ENCODE peak calls at places on chromosome X, in six cellular contexts. K, R, O, P, L and X are unnamed samples.

GRCh38 chrX:149877636-149878035 is 3.3 kb upstream of the MAGEA8 start:
- DNase-seq in K (no peak), L (no peak), P (no peak), R (no peak), O (no peak), X (no peak)

GRCh38 chrX:51804741-51805140 is 61.5 kb downstream of the GSPT2 start:
- DNase-seq in P (no peak), R (no peak), O (no peak), K (no peak), L (no peak), X (no peak)

GRCh38 chrX:106946449-106946848 is 26.2 kb downstream of the CLDN2 start:
- DNase-seq in L (no peak), O (no peak), K (no peak), P (no peak), R (no peak), X (no peak)

GRCh38 chrX:39907964-39908616 is 189.7 kb downstream of the BCOR start:
- DNase-seq in O (peak), K (peak), P (peak), R (peak), L (no peak), X (no peak)

GRCh38 chrX:9807355-9808182 is 21.3 kb downstream of the SHROOM2 start:
- DNase-seq in R (no peak), K (no peak), L (no peak), O (peak), P (no peak), X (no peak)

GRCh38 chrX:24100713-24101112 is 46.0 kb downstream of the EIF2S3 start:
- DNase-seq in R (no peak), P (no peak), K (no peak), L (no peak), O (no peak), X (no peak)

GRCh38 chrX:32966956-32967355 is 244.4 kb downstream of the DMD start:
- DNase-seq in P (no peak), K (no peak), R (no peak), O (no peak), L (no peak), X (no peak)

GRCh38 chrX:154135458-154136229 is 8.4 kb upstream of the OPN1LW start:
- DNase-seq in O (no peak), P (no peak), L (no peak), R (no peak), K (no peak), X (no peak)

GRCh38 chrX:40314070-40314469 is 216.3 kb upstream of the BCOR start:
- DNase-seq in L (no peak), P (no peak), R (no peak), O (no peak), K (peak), X (no peak)

GRCh38 chrX:16222123-16222522 is 54.8 kb downstream of the MAGEB17 start:
- DNase-seq in K (no peak), R (no peak), O (no peak), L (no peak), P (no peak), X (no peak)

GRCh38 chrX:84760560-84760959 is 243.1 kb upstream of the APOOL start:
- DNase-seq in K (no peak), O (no peak), P (no peak), L (no peak), R (no peak), X (no peak)

GRCh38 chrX:39174761-39175417 is 373.6 kb downstream of the MID1IP1 start:
- DNase-seq in R (no peak), O (peak), L (no peak), K (no peak), P (no peak), X (peak)

GRCh38 chrX:37060999-37061398 is 52.8 kb downstream of the FAM47C start:
- DNase-seq in K (peak), P (no peak), L (peak), R (no peak), O (no peak), X (no peak)

GRCh38 chrX:54640721-54641120 is 110.7 kb downstream of the GNL3L start:
- DNase-seq in K (no peak), O (no peak), L (peak), R (peak), P (no peak), X (no peak)

DNA sequence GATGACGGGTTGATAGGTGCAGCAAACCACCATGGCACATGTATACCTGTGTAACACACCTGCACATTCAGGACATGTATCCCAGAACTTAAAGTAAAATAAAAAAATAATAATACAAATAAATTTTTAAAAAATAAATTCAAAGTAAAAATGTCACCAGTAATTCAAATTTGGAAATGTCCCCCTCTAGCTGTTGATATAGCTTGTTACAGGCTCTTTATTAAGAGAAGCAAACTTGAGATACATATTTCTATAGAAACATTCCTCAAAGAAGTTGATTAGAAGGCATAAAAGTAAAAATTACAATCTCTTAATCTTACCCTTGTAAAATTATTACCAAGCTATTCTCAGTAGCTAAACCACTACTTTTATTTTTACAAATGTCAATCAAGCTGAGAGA is 1397.0 kb downstream of the FAM133A start:
- DNase-seq in O (no peak), R (no peak), P (no peak), L (no peak), K (no peak), X (no peak)
- TF ChIP-seq CTCF in O (no peak), R (no peak), P (no peak), L (peak), K (peak), X (no peak)

GRCh38 chrX:93591398-93591797 is 82.0 kb downstream of the NAP1L3 start:
- DNase-seq in R (no peak), K (no peak), L (no peak), P (no peak), O (no peak), X (no peak)
- TF ChIP-seq CTCF in R (no peak), K (peak), L (no peak), P (no peak), O (no peak), X (no peak)

GRCh38 chrX:128020701-128021100 is 31.5 kb downstream of the ACTRT1 start:
- DNase-seq in P (peak), R (no peak), O (no peak), K (no peak), L (no peak), X (no peak)
- TF ChIP-seq CTCF in P (no peak), R (no peak), O (no peak), K (no peak), L (no peak), X (no peak)

DNA sequence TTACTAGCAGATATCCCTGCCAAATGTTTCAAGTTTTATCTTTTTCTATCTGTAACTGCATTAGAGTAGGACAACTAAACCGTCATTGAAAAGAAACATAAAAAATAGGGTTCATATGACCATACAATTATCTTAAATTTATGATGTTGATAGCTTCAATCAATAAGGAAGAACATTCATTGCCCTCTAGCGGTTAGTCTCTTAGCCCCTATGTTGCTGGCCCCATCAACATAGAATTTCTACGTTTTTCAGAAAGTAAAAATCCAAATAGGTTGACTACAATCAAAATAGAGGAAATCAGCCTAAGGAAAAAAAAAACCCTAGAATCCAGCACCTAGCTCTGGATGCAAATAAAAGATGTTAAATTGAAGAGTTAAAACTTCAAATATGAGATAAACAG is 225.1 kb upstream of the ITM2A start:
- DNase-seq in O (no peak), L (no peak), P (no peak), K (no peak), R (no peak), X (no peak)
- TF ChIP-seq CTCF in O (no peak), L (no peak), P (no peak), K (peak), R (no peak), X (no peak)

DNA sequence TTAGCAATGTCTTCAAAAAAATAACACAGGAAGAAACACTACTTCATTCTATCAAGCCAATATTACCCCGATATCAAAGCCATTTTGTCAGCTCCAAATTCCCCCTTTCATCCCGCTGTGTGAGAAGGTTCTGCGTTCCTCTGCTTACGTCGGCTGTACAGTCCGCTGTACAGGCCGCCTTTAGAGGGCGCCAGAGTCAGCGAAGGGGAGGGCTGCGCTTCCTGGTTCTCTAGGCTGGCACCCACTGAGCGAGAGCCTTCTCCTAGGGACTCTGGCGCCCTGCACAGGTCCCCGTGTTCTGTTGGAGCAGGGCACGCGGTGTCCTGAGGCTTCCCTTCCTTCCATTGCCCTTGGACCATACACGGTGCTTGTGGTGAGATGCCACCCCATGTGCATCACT is 25.3 kb upstream of the CT45A1 start:
- DNase-seq in K (peak), R (no peak), L (no peak), O (no peak), P (no peak), X (no peak)
- TF ChIP-seq CTCF in K (peak), R (peak), L (no peak), O (no peak), P (peak), X (no peak)

GRCh38 chrX:137926090-137926489 is 360.2 kb downstream of the ZIC3 start:
- DNase-seq in O (no peak), P (no peak), K (no peak), L (peak), R (no peak), X (no peak)
- TF ChIP-seq CTCF in O (peak), P (peak), K (peak), L (peak), R (no peak), X (no peak)